ENCODE peak calls at places on chromosomes 13 and 19, in eight cellular contexts. F is bronchial epithelial cell, O is NB4, U is astrocyte of the cerebellum, L is cardiac fibroblast, S is fibroblast of lung, Y is body of pancreas, J is K562. T is an unnamed sample.

GRCh38 chr19:11268783-11269267 is 6.5 kb upstream of the DOCK6 start:
- DNase-seq in F (peak), O (peak), U (no peak), L (peak), S (peak), Y (peak), J (peak), T (peak)

GRCh38 chr19:45146251-45146650 is 14.5 kb downstream of the NKPD1 start:
- DNase-seq in F (no peak), O (no peak), U (no peak), L (no peak), S (no peak), Y (no peak), J (no peak), T (no peak)

GRCh38 chr19:12200020-12200419 is 37.1 kb downstream of the ZNF136 start:
- DNase-seq in F (no peak), O (no peak), U (no peak), L (no peak), S (no peak), Y (no peak), J (no peak), T (no peak)

GRCh38 chr13:23965346-23965745 is 68.0 kb upstream of the C1QTNF9B start:
- DNase-seq in F (no peak), O (no peak), U (no peak), L (no peak), S (no peak), Y (peak), J (no peak), T (no peak)

GRCh38 chr19:52200044-52200443 is 10.2 kb downstream of the PPP2R1A start:
- DNase-seq in F (peak), O (peak), U (no peak), L (peak), S (peak), Y (no peak), J (no peak), T (peak)

GRCh38 chr13:41547253-41548000 is 90.1 kb downstream of the RGCC start:
- DNase-seq in F (peak), O (no peak), U (no peak), L (peak), S (no peak), Y (peak), J (no peak), T (no peak)

GRCh38 chr13:109788372-109789195 is 2.2 kb upstream of the IRS2 start:
- DNase-seq in F (no peak), O (peak), U (no peak), L (no peak), S (no peak), Y (no peak), J (no peak), T (no peak)

GRCh38 chr13:35771898-35772297 is 295.4 kb upstream of the MAB21L1 start:
- DNase-seq in F (peak), O (no peak), U (peak), L (peak), S (peak), Y (no peak), J (no peak), T (peak)

GRCh38 chr19:13887529-13887928 is 10.6 kb downstream of the NANOS3 start:
- DNase-seq in F (peak), O (peak), U (no peak), L (peak), S (no peak), Y (no peak), J (no peak), T (peak)

GRCh38 chr19:49946415-49946814 is 14.6 kb downstream of the SIGLEC11 start:
- DNase-seq in F (no peak), O (no peak), U (no peak), L (no peak), S (no peak), Y (no peak), J (no peak), T (no peak)

GRCh38 chr19:17686027-17686511 is 2.1 kb downstream of the UNC13A start:
- DNase-seq in F (no peak), O (no peak), U (no peak), L (no peak), S (no peak), Y (no peak), J (peak), T (peak)

GRCh38 chr19:17687857-17688784 is at the start of gene UNC13A:
- DNase-seq in F (no peak), O (peak), U (no peak), L (peak), S (peak), Y (peak), J (peak), T (peak)

GRCh38 chr19:17688853-17689595 is 870 bp upstream of the UNC13A start:
- DNase-seq in F (no peak), O (no peak), U (no peak), L (no peak), S (no peak), Y (no peak), J (no peak), T (no peak)

GRCh38 chr19:17686592-17687042 is 1.5 kb downstream of the UNC13A start:
- DNase-seq in F (no peak), O (peak), U (no peak), L (peak), S (no peak), Y (peak), J (peak), T (no peak)

DNA sequence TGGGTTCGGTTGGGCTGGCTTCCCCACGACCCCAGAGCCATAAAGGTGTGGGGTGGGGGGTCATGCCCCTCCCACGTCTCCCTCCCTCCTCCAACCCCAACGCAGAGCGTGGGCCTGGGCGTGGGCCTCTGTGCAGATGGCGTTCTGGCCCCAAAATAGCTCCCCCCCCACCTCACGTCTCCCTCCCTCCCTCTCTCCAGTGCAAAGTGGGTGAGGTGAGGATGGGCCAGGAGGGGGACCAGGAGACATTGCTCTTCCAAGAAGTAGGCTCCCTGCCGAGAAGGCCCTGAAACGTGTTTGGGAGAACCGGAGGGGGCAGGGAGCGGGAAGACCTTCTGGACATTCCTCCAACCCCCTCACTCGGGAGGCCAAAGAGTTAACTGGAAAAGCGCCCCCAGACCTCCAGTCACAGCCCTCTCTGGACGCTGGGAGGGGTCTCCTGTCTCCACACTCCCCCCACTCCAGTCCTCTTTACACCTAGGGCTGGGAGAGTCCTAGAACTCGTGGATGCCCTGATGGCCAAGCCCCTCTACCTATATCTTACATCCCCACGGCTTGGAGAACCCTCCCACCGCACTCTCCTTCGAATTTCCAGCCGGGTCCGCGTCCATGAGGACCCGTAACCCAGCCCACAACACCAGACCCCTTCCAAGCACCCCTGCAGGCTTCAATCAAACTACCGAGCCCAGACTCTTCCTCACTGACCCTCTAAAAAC is 855 bp downstream of the UNC13A start:
- DNase-seq in F (no peak), O (no peak), U (no peak), L (no peak), S (no peak), Y (no peak), J (peak), T (no peak)
- H3K4me3 ChIP-seq in F (no peak), O (no peak), U (no peak), L (peak), S (no peak), Y (no peak), J (no peak), T (no peak)

GRCh38 chr19:32322541-32322940 is 22.9 kb upstream of the ZNF507 start:
- DNase-seq in F (peak), O (no peak), U (no peak), L (no peak), S (no peak), Y (no peak), J (no peak), T (no peak)

GRCh38 chr19:32330149-32330548 is 15.3 kb upstream of the ZNF507 start:
- DNase-seq in F (no peak), O (no peak), U (no peak), L (no peak), S (no peak), Y (no peak), J (no peak), T (no peak)

GRCh38 chr19:32318884-32319520 is 26.4 kb upstream of the ZNF507 start:
- DNase-seq in F (no peak), O (peak), U (no peak), L (peak), S (no peak), Y (peak), J (peak), T (no peak)

DNA sequence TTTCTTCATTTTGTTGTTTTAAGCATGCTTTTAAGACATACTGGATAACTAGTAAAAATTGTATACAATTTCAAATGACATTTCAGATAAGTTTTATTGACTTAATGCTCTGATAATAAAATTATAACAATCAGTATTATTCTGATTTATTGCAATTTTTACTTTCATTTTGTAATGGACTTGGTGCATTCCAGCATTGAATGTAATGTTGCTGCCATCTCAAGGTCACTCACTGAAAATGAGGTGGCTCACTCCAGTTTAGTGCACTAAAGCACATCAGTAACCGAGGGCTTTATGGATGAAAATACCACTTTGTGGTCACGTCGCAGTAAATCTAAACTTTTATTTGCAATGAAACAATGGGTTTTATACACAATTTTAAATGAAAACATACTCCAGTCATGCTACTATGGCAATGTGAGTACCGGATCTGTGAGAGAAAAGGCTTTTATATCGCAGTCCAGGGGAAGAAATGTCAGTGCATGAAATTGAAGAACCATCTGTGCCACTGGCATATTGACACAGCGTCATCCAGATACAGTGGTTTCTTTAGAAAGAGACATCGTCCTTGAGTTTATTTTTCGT is 20.7 kb upstream of the ZNF507 start:
- DNase-seq in F (no peak), O (no peak), U (no peak), L (no peak), S (peak), Y (no peak), J (no peak), T (no peak)
- TF ChIP-seq CTCF in F (no peak), O (no peak), U (peak), L (no peak), S (peak), Y (no peak), J (no peak), T (no peak)

DNA sequence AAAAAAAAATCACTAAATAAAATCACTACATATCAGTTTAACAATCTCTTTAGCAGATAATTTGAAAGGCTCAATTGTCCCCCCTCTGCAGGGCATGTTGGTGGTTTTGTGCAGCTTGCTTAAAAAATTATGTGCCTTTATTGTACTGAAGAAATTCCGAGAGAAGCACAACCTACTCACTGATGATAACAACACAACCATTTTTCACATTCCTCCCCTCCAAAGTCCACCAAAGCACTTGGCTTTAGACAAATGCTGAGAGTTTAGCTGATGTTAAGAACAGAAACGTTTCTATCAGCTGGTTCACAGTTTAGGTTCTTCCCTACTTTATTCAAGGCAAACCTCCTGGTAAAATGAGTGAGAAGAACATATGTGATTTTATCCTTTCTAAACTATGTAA is 923 bp downstream of the DOCK9 start:
- DNase-seq in F (no peak), O (no peak), U (no peak), L (peak), S (no peak), Y (no peak), J (no peak), T (no peak)
- H3K4me3 ChIP-seq in F (no peak), O (no peak), U (peak), L (peak), S (peak), Y (no peak), J (no peak), T (no peak)

GRCh38 chr13:114088234-114088633 is 44.2 kb downstream of the RASA3 start:
- DNase-seq in F (no peak), O (no peak), U (no peak), L (no peak), S (no peak), Y (no peak), J (no peak), T (no peak)
- TF ChIP-seq CTCF in F (no peak), O (no peak), U (no peak), L (no peak), S (no peak), Y (no peak), J (no peak), T (no peak)

DNA sequence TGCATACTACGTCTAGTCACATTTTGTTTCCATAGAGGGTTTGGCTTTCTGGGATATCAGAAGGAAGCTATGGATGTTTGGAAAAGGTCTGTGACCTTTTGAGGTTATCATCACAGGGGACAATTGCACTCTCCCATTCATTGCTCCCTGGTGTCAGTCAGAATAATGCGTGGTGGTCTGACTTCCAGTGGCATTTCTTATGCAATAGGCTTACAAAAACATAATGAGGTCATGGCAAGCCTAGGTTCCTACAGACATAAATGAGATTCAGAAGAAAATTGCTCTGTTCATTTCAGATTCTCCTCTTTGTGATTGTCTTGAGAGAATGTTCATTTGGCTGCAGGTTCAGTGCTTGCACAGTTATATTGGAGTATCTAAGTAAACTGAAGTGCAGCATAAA is 54.6 kb downstream of the ARHGAP35 start:
- DNase-seq in F (no peak), O (peak), U (no peak), L (no peak), S (no peak), Y (no peak), J (no peak), T (peak)
- H3K4me3 ChIP-seq in F (no peak), O (no peak), U (no peak), L (no peak), S (no peak), Y (no peak), J (no peak), T (no peak)

GRCh38 chr13:37357548-37357947 is 241.0 kb downstream of the POSTN start:
- DNase-seq in F (peak), O (no peak), U (no peak), L (peak), S (no peak), Y (no peak), J (no peak), T (no peak)
- TF ChIP-seq CTCF in F (no peak), O (no peak), U (no peak), L (no peak), S (no peak), Y (no peak), J (no peak), T (no peak)

GRCh38 chr19:20044663-20045062 is 5.4 kb upstream of the ZNF682 start:
- DNase-seq in F (no peak), O (no peak), U (no peak), L (no peak), S (no peak), Y (no peak), J (no peak), T (no peak)

GRCh38 chr19:20035935-20036334 is 3.4 kb downstream of the ZNF682 start:
- DNase-seq in F (no peak), O (no peak), U (no peak), L (no peak), S (no peak), Y (no peak), J (no peak), T (no peak)

GRCh38 chr19:20038358-20039202 is 725 bp downstream of the ZNF682 start:
- DNase-seq in F (peak), O (peak), U (peak), L (peak), S (no peak), Y (no peak), J (no peak), T (peak)

DNA sequence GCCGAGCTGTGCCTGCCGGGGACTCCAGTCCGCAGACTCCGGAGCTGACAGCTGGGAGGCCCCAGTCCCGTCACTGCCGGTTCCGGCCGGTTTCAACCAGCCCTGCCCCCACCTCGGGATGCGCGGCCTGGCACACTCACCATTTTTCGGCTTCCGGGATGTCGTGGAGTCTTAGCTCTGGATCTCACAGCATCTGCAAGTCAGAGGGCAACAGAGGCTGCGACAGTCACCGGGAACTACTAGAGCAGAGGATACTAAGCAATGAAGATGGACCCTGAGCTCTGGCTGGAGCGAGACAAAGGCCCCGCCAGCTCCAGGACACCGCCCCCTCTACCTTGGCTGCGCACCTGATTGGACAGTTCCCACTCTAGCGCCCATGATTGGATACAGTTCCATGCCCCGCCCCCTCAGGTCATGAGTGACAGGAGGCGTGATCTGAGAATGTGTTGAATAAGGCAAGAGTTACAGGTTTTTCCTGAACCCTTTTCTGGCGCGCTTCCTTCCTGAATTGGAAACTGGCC is at the start of gene ZNF682:
- DNase-seq in F (peak), O (peak), U (peak), L (peak), S (peak), Y (peak), J (peak), T (peak)
- H3K4me3 ChIP-seq in F (peak), O (peak), U (peak), L (peak), S (peak), Y (peak), J (no peak), T (peak)

GRCh38 chr19:56348289-56348877 is 33.7 kb upstream of the ZSCAN5A start:
- DNase-seq in F (peak), O (peak), U (no peak), L (peak), S (peak), Y (no peak), J (no peak), T (peak)
- TF ChIP-seq CTCF in F (no peak), O (peak), U (peak), L (peak), S (peak), Y (no peak), J (peak), T (peak)

T was measured in fibroblast of mammary gland.